ENCODE peak calls at places on chromosomes 12 and 14, in eight cellular contexts. Z is GM23338, F is HCEC 1CT, S is pons, M is HCT116, E is NCI-H226, A is GM12865, N is cerebellar cortex. H is an unnamed sample.

GRCh38 chr12:114408881-114409795 is 3.2 kb upstream of the TBX5 start:
- DNase-seq in Z (peak), F (no peak), S (peak), M (no peak), E (no peak), A (no peak), N (no peak), H (no peak)

GRCh38 chr14:100577986-100578431 is 9.2 kb downstream of the BEGAIN start:
- DNase-seq in Z (no peak), F (no peak), S (no peak), M (no peak), E (no peak), A (no peak), N (no peak), H (no peak)

GRCh38 chr12:27506645-27507189 is 17.3 kb upstream of the PPFIBP1 start:
- DNase-seq in Z (no peak), F (no peak), S (no peak), M (no peak), E (no peak), A (no peak), N (no peak), H (no peak)

GRCh38 chr14:104262515-104263514 is 124.4 kb downstream of the KIF26A start:
- DNase-seq in Z (no peak), F (no peak), S (no peak), M (no peak), E (no peak), A (no peak), N (no peak), H (no peak)

GRCh38 chr12:75724913-75725312 is 213.5 kb upstream of the KRR1 start:
- DNase-seq in Z (no peak), F (peak), S (peak), M (peak), E (peak), A (no peak), N (peak), H (peak)

GRCh38 chr12:53174881-53175491 is 5.5 kb upstream of the ZNF740 start:
- DNase-seq in Z (peak), F (peak), S (no peak), M (no peak), E (peak), A (no peak), N (peak), H (peak)

GRCh38 chr12:3827301-3828000 is 45.7 kb downstream of the PARP11 start:
- DNase-seq in Z (no peak), F (no peak), S (no peak), M (no peak), E (no peak), A (peak), N (no peak), H (no peak)

GRCh38 chr12:18496156-18496555 is 234.8 kb downstream of the PIK3C2G start:
- DNase-seq in Z (no peak), F (no peak), S (no peak), M (no peak), E (no peak), A (no peak), N (no peak), H (no peak)

GRCh38 chr12:55687746-55688145 is 20.0 kb downstream of the ITGA7 start:
- DNase-seq in Z (no peak), F (no peak), S (no peak), M (no peak), E (no peak), A (peak), N (no peak), H (no peak)

GRCh38 chr12:6061661-6062060 is 62.8 kb downstream of the VWF start:
- DNase-seq in Z (no peak), F (no peak), S (no peak), M (no peak), E (no peak), A (no peak), N (no peak), H (no peak)

GRCh38 chr14:31937730-31938346 is 139.3 kb upstream of the ARHGAP5 start:
- DNase-seq in Z (no peak), F (peak), S (peak), M (peak), E (peak), A (peak), N (no peak), H (peak)

GRCh38 chr14:90545966-90546751 is 149.3 kb downstream of the CALM1 start:
- DNase-seq in Z (no peak), F (no peak), S (peak), M (no peak), E (no peak), A (no peak), N (peak), H (no peak)

GRCh38 chr14:56138987-56139386 is 20.8 kb downstream of the PELI2 start:
- DNase-seq in Z (peak), F (no peak), S (no peak), M (no peak), E (no peak), A (no peak), N (peak), H (no peak)

GRCh38 chr12:25386823-25387134 is 136.1 kb upstream of the KRAS start:
- DNase-seq in Z (no peak), F (peak), S (no peak), M (no peak), E (no peak), A (no peak), N (no peak), H (peak)

GRCh38 chr12:75488553-75488952 is 8.0 kb downstream of the GLIPR1 start:
- DNase-seq in Z (peak), F (peak), S (no peak), M (no peak), E (peak), A (peak), N (peak), H (peak)

GRCh38 chr12:131642771-131643170 is 68.1 kb upstream of the SFSWAP start:
- DNase-seq in Z (no peak), F (no peak), S (no peak), M (no peak), E (no peak), A (no peak), N (no peak), H (no peak)

GRCh38 chr12:30200864-30201263 is 417.1 kb upstream of the TMTC1 start:
- DNase-seq in Z (peak), F (no peak), S (no peak), M (no peak), E (no peak), A (no peak), N (no peak), H (no peak)

GRCh38 chr12:27359578-27360340 is 27.1 kb downstream of the BMAL2 start:
- DNase-seq in Z (no peak), F (peak), S (no peak), M (no peak), E (no peak), A (no peak), N (no peak), H (no peak)

GRCh38 chr12:53483225-53483978 is 15.9 kb downstream of the MAP3K12 start:
- DNase-seq in Z (peak), F (no peak), S (no peak), M (no peak), E (no peak), A (peak), N (no peak), H (no peak)

GRCh38 chr14:96102071-96102856 is 63.1 kb downstream of the C14orf132 start:
- DNase-seq in Z (no peak), F (no peak), S (no peak), M (no peak), E (peak), A (no peak), N (no peak), H (no peak)

GRCh38 chr12:126667340-126667739 is 1599.6 kb upstream of the TMEM132C start:
- DNase-seq in Z (no peak), F (no peak), S (no peak), M (no peak), E (no peak), A (no peak), N (no peak), H (peak)